ENCODE peak calls at places on chromosome 11, in six cellular contexts. One of them, this sample, is unnamed.

GRCh38 chr11:66970808-66971442 is 4.2 kb upstream of the C11orf86 start:
- DNase-seq in fibroblast of mammary gland: peak
- DNase-seq in astrocyte: peak
- DNase-seq in small intestine: peak
- DNase-seq in coronary artery: peak
- DNase-seq in G401: no peak
- DNase-seq in this sample: no peak

GRCh38 chr11:63682045-63682915 is 980 bp downstream of the RTN3 start:
- DNase-seq in fibroblast of mammary gland: peak
- DNase-seq in astrocyte: no peak
- DNase-seq in small intestine: peak
- DNase-seq in coronary artery: no peak
- DNase-seq in G401: peak
- DNase-seq in this sample: peak

GRCh38 chr11:95088946-95089619 is 563 bp upstream of the ENDOD1 start:
- DNase-seq in fibroblast of mammary gland: no peak
- DNase-seq in astrocyte: no peak
- DNase-seq in small intestine: no peak
- DNase-seq in coronary artery: peak
- DNase-seq in G401: peak
- DNase-seq in this sample: no peak

GRCh38 chr11:63866211-63866610 is 27.3 kb downstream of the MARK2 start:
- DNase-seq in fibroblast of mammary gland: peak
- DNase-seq in astrocyte: peak
- DNase-seq in small intestine: peak
- DNase-seq in coronary artery: no peak
- DNase-seq in G401: no peak
- DNase-seq in this sample: no peak

GRCh38 chr11:134644489-134645456 is 232.7 kb upstream of the B3GAT1 start:
- DNase-seq in fibroblast of mammary gland: no peak
- DNase-seq in astrocyte: no peak
- DNase-seq in small intestine: no peak
- DNase-seq in coronary artery: peak
- DNase-seq in G401: peak
- DNase-seq in this sample: peak

GRCh38 chr11:18485905-18486528 is 30.4 kb downstream of the LDHAL6A start:
- DNase-seq in fibroblast of mammary gland: no peak
- DNase-seq in astrocyte: no peak
- DNase-seq in small intestine: no peak
- DNase-seq in coronary artery: no peak
- DNase-seq in G401: no peak
- DNase-seq in this sample: no peak

GRCh38 chr11:12284321-12285050 is 92.9 kb upstream of the PARVA start:
- DNase-seq in fibroblast of mammary gland: peak
- DNase-seq in astrocyte: peak
- DNase-seq in small intestine: no peak
- DNase-seq in coronary artery: peak
- DNase-seq in G401: no peak
- DNase-seq in this sample: no peak

GRCh38 chr11:77109236-77110019 is 6.8 kb downstream of the OMP start:
- DNase-seq in fibroblast of mammary gland: peak
- DNase-seq in astrocyte: peak
- DNase-seq in small intestine: no peak
- DNase-seq in coronary artery: no peak
- DNase-seq in G401: no peak
- DNase-seq in this sample: no peak

GRCh38 chr11:134757633-134758032 is 345.6 kb upstream of the B3GAT1 start:
- DNase-seq in fibroblast of mammary gland: no peak
- DNase-seq in astrocyte: no peak
- DNase-seq in small intestine: no peak
- DNase-seq in coronary artery: no peak
- DNase-seq in G401: no peak
- DNase-seq in this sample: no peak

This sample was measured in cerebellum.